ENCODE peak calls at places on chromosomes 6 and 20, in four cellular contexts. One of them, this sample, is unnamed.

GRCh38 chr6:30844118-30844535 is 40.2 kb upstream of the DDR1 start:
- DNase-seq in mammary epithelial cell: no peak
- DNase-seq in astrocyte: peak
- DNase-seq in adipocyte: peak
- DNase-seq in this sample: peak

GRCh38 chr20:22574545-22575086 is 9.8 kb downstream of the FOXA2 start:
- DNase-seq in mammary epithelial cell: no peak
- DNase-seq in astrocyte: no peak
- DNase-seq in adipocyte: no peak
- DNase-seq in this sample: no peak

GRCh38 chr20:38748863-38749153 is 548 bp downstream of the ACTR5 start:
- DNase-seq in mammary epithelial cell: no peak
- DNase-seq in astrocyte: no peak
- DNase-seq in adipocyte: no peak
- DNase-seq in this sample: no peak

GRCh38 chr6:85574932-85575598 is 18.6 kb downstream of the SNX14 start:
- DNase-seq in mammary epithelial cell: peak
- DNase-seq in astrocyte: peak
- DNase-seq in adipocyte: peak
- DNase-seq in this sample: peak

GRCh38 chr6:56714982-56715456 is 72.3 kb upstream of the DST start:
- DNase-seq in mammary epithelial cell: peak
- DNase-seq in astrocyte: peak
- DNase-seq in adipocyte: peak
- DNase-seq in this sample: peak

GRCh38 chr20:63979549-63980316 is at the start of gene SAMD10:
- DNase-seq in mammary epithelial cell: no peak
- DNase-seq in astrocyte: peak
- DNase-seq in adipocyte: peak
- DNase-seq in this sample: peak

GRCh38 chr6:43036712-43037111 is 15.3 kb downstream of the RRP36 start:
- DNase-seq in mammary epithelial cell: no peak
- DNase-seq in astrocyte: no peak
- DNase-seq in adipocyte: no peak
- DNase-seq in this sample: no peak

GRCh38 chr6:39493174-39493573 is 170.7 kb upstream of the KCNK16 start:
- DNase-seq in mammary epithelial cell: no peak
- DNase-seq in astrocyte: peak
- DNase-seq in adipocyte: peak
- DNase-seq in this sample: peak

GRCh38 chr20:19786311-19786710 is 28.3 kb downstream of the RIN2 start:
- DNase-seq in mammary epithelial cell: peak
- DNase-seq in astrocyte: peak
- DNase-seq in adipocyte: peak
- DNase-seq in this sample: peak

GRCh38 chr6:66183982-66184555 is 477.0 kb upstream of the EYS start:
- DNase-seq in mammary epithelial cell: no peak
- DNase-seq in astrocyte: peak
- DNase-seq in adipocyte: peak
- DNase-seq in this sample: peak

GRCh38 chr6:21189721-21190120 is 403.8 kb upstream of the SOX4 start:
- DNase-seq in mammary epithelial cell: no peak
- DNase-seq in astrocyte: no peak
- DNase-seq in adipocyte: no peak
- DNase-seq in this sample: no peak

DNA sequence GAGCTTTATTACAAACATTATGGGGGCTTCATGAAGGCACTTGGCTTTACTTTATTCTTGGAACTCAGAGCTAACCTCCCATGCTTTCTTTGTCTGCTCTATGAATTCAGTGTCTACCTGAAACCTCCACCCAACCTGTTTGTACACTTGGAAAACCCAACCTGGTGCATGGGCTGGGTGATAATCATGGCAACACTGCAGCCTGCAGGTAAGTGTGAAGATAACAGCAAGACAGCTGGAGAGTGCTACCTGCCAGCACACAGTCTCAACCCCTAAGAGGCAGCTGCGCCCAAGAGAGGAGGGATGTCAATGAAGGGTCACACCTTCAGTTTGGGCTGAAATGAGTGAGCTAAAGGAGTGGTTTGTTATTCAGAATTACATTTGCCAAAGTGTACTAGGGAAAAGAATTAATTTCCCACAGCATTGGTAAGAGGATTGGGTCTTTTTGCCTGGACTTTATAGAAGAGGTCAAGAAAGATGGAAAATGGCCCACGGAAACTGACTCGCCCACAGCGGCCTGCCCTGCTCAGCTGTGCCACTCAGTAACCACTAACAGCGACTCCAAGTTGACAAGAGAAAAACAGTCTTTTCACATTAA is 24.4 kb downstream of the FOXQ1 start:
- DNase-seq in mammary epithelial cell: peak
- DNase-seq in astrocyte: no peak
- DNase-seq in adipocyte: no peak
- DNase-seq in this sample: peak
- H3K9ac ChIP-seq in mammary epithelial cell: peak
- H3K9ac ChIP-seq in astrocyte: no peak
- H3K9ac ChIP-seq in adipocyte: no peak
- H3K9ac ChIP-seq in this sample: no peak

DNA sequence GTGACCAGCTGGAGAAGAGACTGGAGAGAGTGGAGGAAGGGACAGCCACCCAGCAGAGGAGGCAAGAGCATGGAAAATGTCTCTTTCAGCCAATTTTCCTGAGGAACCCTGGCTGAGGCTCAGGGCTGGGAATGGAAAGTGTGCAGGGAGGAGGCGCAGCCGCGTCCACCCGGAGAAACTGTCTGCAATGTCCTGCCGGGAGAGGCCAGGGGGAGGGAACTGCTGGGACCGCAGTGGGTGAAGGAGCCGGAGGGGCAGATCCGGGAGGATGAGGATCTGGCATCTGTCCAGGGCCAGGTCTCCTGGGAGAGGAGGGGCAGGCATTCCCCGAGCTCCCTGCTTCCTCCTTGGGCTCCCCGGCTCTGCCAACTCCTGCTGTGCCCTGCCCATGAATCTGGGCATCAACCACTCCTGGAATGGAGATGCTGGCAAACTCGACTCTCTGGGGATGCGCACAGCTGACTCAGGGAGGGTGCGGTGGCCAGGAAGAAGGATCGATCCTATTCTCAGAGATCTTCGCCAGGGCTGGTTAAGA is 17.4 kb upstream of the HM13 start:
- DNase-seq in mammary epithelial cell: no peak
- DNase-seq in astrocyte: no peak
- DNase-seq in adipocyte: no peak
- DNase-seq in this sample: peak
- H3K4me3 ChIP-seq in mammary epithelial cell: no peak
- H3K4me3 ChIP-seq in astrocyte: no peak
- H3K4me3 ChIP-seq in adipocyte: peak
- H3K4me3 ChIP-seq in this sample: peak

GRCh38 chr6:125341460-125341859 is 39.7 kb upstream of the HDDC2 start:
- DNase-seq in mammary epithelial cell: no peak
- DNase-seq in astrocyte: no peak
- DNase-seq in adipocyte: no peak
- DNase-seq in this sample: no peak

GRCh38 chr6:125346143-125346925 is 44.6 kb upstream of the HDDC2 start:
- DNase-seq in mammary epithelial cell: no peak
- DNase-seq in astrocyte: no peak
- DNase-seq in adipocyte: no peak
- DNase-seq in this sample: no peak

DNA sequence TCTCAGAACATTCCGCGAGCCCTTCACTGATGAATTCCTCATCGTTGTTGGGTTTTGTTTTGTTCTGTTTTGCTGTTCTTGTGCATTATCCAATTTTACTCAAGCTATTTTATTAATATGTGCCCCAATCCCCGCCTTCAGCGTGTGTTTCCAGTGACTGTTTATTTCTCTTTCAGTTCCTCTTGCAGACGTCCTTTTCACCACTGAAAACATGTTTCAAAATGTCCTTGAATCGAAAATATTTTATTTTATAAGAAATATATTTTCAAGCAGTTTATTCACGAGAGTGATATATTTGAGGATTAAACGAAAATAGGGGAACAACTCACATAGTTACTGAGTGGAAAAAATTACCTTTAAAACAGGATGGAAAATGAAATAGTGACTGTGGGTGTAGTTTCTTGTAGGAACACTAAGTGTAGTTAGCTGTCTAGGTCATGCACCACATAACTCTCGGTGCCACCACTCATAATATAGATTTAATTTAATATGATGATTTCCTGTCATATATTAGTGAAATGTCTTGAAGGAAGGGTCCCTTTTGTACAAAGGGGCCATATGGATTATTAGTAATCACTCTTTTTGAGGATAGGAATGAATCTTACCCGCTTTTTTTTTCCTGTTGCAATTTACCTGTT is 45.3 kb upstream of the HDDC2 start:
- DNase-seq in mammary epithelial cell: no peak
- DNase-seq in astrocyte: no peak
- DNase-seq in adipocyte: no peak
- DNase-seq in this sample: no peak
- H3K9ac ChIP-seq in mammary epithelial cell: no peak
- H3K9ac ChIP-seq in astrocyte: no peak
- H3K9ac ChIP-seq in adipocyte: no peak
- H3K9ac ChIP-seq in this sample: no peak

GRCh38 chr20:44209691-44210421 is 715 bp downstream of the OSER1 start:
- DNase-seq in mammary epithelial cell: no peak
- DNase-seq in astrocyte: peak
- DNase-seq in adipocyte: peak
- DNase-seq in this sample: peak

GRCh38 chr20:44208770-44209169 is 1.8 kb downstream of the OSER1 start:
- DNase-seq in mammary epithelial cell: no peak
- DNase-seq in astrocyte: peak
- DNase-seq in adipocyte: peak
- DNase-seq in this sample: peak

GRCh38 chr20:44207066-44207723 is 3.4 kb downstream of the OSER1 start:
- DNase-seq in mammary epithelial cell: no peak
- DNase-seq in astrocyte: no peak
- DNase-seq in adipocyte: peak
- DNase-seq in this sample: no peak

GRCh38 chr20:44206132-44206531 is 4.4 kb downstream of the OSER1 start:
- DNase-seq in mammary epithelial cell: no peak
- DNase-seq in astrocyte: no peak
- DNase-seq in adipocyte: no peak
- DNase-seq in this sample: no peak

GRCh38 chr20:44208165-44208564 is 2.4 kb downstream of the OSER1 start:
- DNase-seq in mammary epithelial cell: no peak
- DNase-seq in astrocyte: no peak
- DNase-seq in adipocyte: no peak
- DNase-seq in this sample: no peak
- H3K4me3 ChIP-seq in mammary epithelial cell: peak
- H3K4me3 ChIP-seq in astrocyte: no peak
- H3K4me3 ChIP-seq in adipocyte: peak
- H3K4me3 ChIP-seq in this sample: peak

DNA sequence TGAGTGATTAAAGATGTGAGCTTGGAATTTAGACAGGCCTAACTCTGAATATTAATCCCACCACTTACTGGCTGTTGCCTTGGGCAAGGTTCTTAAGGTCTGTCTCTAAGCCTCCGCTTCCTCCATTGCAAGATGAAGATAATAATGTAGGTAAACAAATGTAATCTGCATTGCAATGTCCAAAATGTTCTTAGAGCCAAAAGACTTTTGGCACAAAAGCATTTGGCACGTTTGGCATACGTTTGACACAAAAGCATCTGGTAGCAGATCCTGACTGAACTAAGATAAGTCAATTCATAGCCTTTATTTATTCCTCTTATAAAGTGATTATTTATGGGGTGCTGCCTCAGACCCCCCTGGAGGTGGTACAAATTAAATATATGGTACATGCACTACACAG is 229.9 kb upstream of the STXBP5 start:
- DNase-seq in mammary epithelial cell: no peak
- DNase-seq in astrocyte: no peak
- DNase-seq in adipocyte: no peak
- DNase-seq in this sample: no peak
- H3K9ac ChIP-seq in mammary epithelial cell: no peak
- H3K9ac ChIP-seq in astrocyte: no peak
- H3K9ac ChIP-seq in adipocyte: no peak
- H3K9ac ChIP-seq in this sample: no peak

GRCh38 chr6:26193467-26194328 is 106.5 kb downstream of the HFE start:
- DNase-seq in mammary epithelial cell: no peak
- DNase-seq in astrocyte: no peak
- DNase-seq in adipocyte: no peak
- DNase-seq in this sample: no peak
- H3K4me3 ChIP-seq in mammary epithelial cell: no peak
- H3K4me3 ChIP-seq in astrocyte: no peak
- H3K4me3 ChIP-seq in adipocyte: no peak
- H3K4me3 ChIP-seq in this sample: no peak

GRCh38 chr6:27829453-27830211 is 82.6 kb downstream of the OR2B2 start:
- DNase-seq in mammary epithelial cell: peak
- DNase-seq in astrocyte: no peak
- DNase-seq in adipocyte: no peak
- DNase-seq in this sample: peak

GRCh38 chr6:27830212-27830664 is 82.0 kb downstream of the OR2B2 start:
- DNase-seq in mammary epithelial cell: peak
- DNase-seq in astrocyte: no peak
- DNase-seq in adipocyte: no peak
- DNase-seq in this sample: no peak

GRCh38 chr6:27825025-27825823 is 87.0 kb downstream of the OR2B2 start:
- DNase-seq in mammary epithelial cell: peak
- DNase-seq in astrocyte: no peak
- DNase-seq in adipocyte: peak
- DNase-seq in this sample: no peak
- H3K9ac ChIP-seq in mammary epithelial cell: peak
- H3K9ac ChIP-seq in astrocyte: peak
- H3K9ac ChIP-seq in adipocyte: peak
- H3K9ac ChIP-seq in this sample: peak

GRCh38 chr6:45555981-45556771 is 178.4 kb upstream of the SUPT3H start:
- DNase-seq in mammary epithelial cell: no peak
- DNase-seq in astrocyte: peak
- DNase-seq in adipocyte: peak
- DNase-seq in this sample: peak
- H3K4me3 ChIP-seq in mammary epithelial cell: no peak
- H3K4me3 ChIP-seq in astrocyte: peak
- H3K4me3 ChIP-seq in adipocyte: peak
- H3K4me3 ChIP-seq in this sample: peak

GRCh38 chr20:62423326-62423706 is 4.0 kb downstream of the RBBP8NL start:
- DNase-seq in mammary epithelial cell: no peak
- DNase-seq in astrocyte: no peak
- DNase-seq in adipocyte: no peak
- DNase-seq in this sample: no peak
- H3K9ac ChIP-seq in mammary epithelial cell: no peak
- H3K9ac ChIP-seq in astrocyte: no peak
- H3K9ac ChIP-seq in adipocyte: no peak
- H3K9ac ChIP-seq in this sample: no peak

This sample was measured in GM23248.